ENCODE peak calls at places on chromosomes 6 and 20, in four cellular contexts. D is tibial nerve, J is BE2C, Z is GM23338. U is an unnamed sample.

GRCh38 chr6:37283786-37284185 is 25.8 kb upstream of the TMEM217 start:
- DNase-seq in Z (no peak), J (no peak), D (no peak), U (no peak)

GRCh38 chr20:62587757-62588402 is 54.4 kb upstream of the SLCO4A1 start:
- DNase-seq in J (no peak), Z (peak; percentile 76), D (no peak), U (no peak)

GRCh38 chr20:9978395-9979004 is 56.3 kb upstream of the ANKEF1 start:
- DNase-seq in D (peak; percentile 77), J (peak; percentile 45), Z (peak; percentile 81), U (peak; percentile 49)

GRCh38 chr20:11497543-11497942 is 420.1 kb upstream of the BTBD3 start:
- DNase-seq in D (no peak), J (no peak), Z (peak; percentile 3), U (no peak)

GRCh38 chr6:43089874-43090556 is 13.9 kb downstream of the PTK7 start:
- DNase-seq in J (no peak), D (no peak), Z (peak; percentile 63), U (no peak)

GRCh38 chr20:5056801-5057599 is 55.7 kb upstream of the SLC23A2 start:
- DNase-seq in D (peak; percentile 35), Z (peak; percentile 64), J (no peak), U (no peak)

GRCh38 chr6:3449321-3449720 is 7.5 kb downstream of the SLC22A23 start:
- DNase-seq in Z (no peak), D (no peak), J (no peak), U (no peak)

GRCh38 chr20:12199703-12200102 is 282.0 kb downstream of the BTBD3 start:
- DNase-seq in D (no peak), Z (peak; percentile 36), J (peak; percentile 8), U (no peak)

GRCh38 chr6:127366281-127367022 is 23.0 kb upstream of the ECHDC1 start:
- DNase-seq in Z (peak; percentile 47), J (no peak), D (no peak), U (peak; percentile 93)

GRCh38 chr6:39416728-39417127 is 94.2 kb upstream of the KCNK16 start:
- DNase-seq in D (no peak), Z (no peak), J (no peak), U (peak; percentile 94)

GRCh38 chr20:5001174-5002076 is at the start of gene SLC23A2:
- DNase-seq in D (no peak), J (peak; percentile 53), Z (peak; percentile 67), U (no peak)

GRCh38 chr6:5190467-5190866 is 70.3 kb downstream of the LYRM4 start:
- DNase-seq in D (peak; percentile 38), Z (no peak), J (no peak), U (peak; percentile 84)

GRCh38 chr20:44596010-44596409 is 13.6 kb downstream of the PKIG start:
- DNase-seq in D (no peak), J (no peak), Z (no peak), U (no peak)

GRCh38 chr6:78523622-78524021 is 343.7 kb upstream of the IRAK1BP1 start:
- DNase-seq in J (no peak), D (no peak), Z (no peak), U (no peak)

GRCh38 chr6:155310596-155310995 is 3.7 kb downstream of the TFB1M start:
- DNase-seq in D (no peak), Z (no peak), J (no peak), U (no peak)

GRCh38 chr6:41073203-41073967 is 611 bp downstream of the NFYA start:
- DNase-seq in Z (peak; percentile 89), J (peak; percentile 92), D (peak; percentile 77), U (no peak)

GRCh38 chr6:75933387-75933975 is 139.0 kb downstream of the IMPG1 start:
- DNase-seq in D (peak; percentile 10), Z (no peak), J (no peak), U (no peak)

GRCh38 chr6:157249756-157250155 is 73.6 kb downstream of the TMEM242 start:
- DNase-seq in Z (no peak), J (no peak), D (no peak), U (no peak)

GRCh38 chr6:103800131-103800670 is 1059.5 kb downstream of the HACE1 start:
- DNase-seq in D (no peak), J (no peak), Z (no peak), U (no peak)

GRCh38 chr6:6746334-6746969 is 157.9 kb downstream of the LY86 start:
- DNase-seq in Z (no peak), J (peak; percentile 26), D (no peak), U (no peak)

DNA sequence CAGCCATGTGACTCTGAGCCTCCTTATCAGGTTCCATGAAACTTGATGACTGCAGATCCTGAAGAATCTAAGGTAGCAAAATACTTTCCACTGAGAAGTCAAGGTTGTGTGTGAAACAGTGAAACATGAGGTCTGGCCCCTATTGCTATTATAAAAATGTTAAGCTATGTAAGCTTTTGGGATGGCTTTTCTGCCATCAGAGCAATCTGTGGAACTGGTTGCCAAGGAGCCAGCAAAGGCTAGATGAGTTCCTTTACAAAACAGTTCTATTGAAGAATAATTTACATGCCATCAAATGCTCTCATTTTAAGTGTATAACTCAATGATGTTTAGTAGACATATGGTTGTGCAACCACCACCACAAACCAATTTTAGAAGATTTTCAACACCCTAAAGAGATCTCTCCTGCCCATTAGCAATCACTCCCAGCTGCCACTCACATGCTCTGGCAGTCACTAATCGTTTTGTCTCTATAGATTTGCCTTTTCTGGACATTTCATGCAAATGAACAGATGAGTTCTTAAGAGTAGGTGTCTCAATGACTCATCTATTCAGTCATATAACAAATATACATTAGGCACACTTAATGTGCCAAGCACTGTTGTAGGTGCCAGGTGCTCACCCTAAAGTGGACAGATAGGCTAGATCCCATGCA is 19.9 kb upstream of the MEP1A start:
- DNase-seq in J (no peak), D (no peak), Z (no peak), U (no peak)
- TF ChIP-seq CTCF in J (no peak), D (no peak), Z (no peak), U (no peak)

DNA sequence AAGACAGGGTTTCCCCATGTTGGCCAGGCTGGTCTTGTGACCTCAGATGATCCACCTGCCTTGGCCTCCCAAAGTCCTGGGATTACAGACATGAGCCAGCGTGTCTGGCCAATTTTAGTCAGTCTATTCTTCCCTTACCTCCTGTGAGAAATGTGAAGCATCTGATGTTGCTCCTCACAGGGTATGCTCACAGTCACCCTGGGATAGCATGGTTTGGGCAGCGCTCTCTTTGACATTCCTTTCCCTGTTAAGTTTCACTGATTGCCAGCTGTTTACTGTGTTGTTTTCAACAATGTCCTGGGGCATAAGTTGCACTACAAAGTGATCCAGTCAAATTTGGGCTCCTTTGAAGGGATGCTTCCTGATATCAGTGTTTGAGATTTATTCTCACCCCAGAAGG is 13.1 kb downstream of the CDC5L start:
- DNase-seq in Z (no peak), D (no peak), J (no peak), U (no peak)
- H3K36me3 ChIP-seq in Z (peaks cover 47% of the 10 kb centered on the region), D (no peaks in the 10 kb centered on the region), J (peaks cover 89% of the 10 kb centered on the region), U (peaks cover 9% of the 10 kb centered on the region)

DNA sequence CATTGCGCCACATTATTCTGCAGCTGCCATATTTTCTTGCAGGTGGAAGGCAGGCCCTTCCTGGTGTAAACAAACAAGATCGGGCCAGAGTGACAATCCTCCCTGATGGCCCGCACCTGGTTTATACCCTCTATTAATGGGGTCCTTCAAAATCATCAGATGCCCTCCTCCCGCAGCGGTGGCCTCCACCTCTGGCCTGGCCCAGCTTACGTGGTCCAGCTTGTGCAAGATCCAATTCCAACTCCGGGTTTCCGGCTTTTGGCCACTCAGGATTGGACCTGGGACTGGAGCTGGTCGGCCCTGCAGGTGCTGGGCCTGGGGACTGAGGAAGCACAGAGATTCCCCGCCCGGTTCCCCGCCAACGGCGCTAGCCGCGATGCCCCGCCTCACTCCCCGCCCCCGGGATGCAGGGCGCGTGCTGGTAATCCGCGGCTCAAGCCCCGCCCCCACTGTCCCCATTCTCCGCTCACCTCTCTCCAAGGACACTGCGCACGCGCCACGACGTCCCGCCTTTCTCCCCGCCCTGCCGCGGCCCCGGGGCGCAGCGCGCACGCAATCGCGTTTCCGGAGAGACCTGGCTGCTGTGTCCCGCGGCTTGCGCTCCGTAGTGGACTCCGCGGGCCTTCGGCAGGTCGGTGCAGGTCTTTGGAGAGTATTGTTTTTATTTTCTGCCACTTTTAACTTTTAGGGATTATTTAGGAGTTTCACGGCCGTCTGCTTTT is at the start of gene TMEM14B:
- DNase-seq in J (peak; percentile 100), Z (peak; percentile 99), D (peak; percentile 99), U (peak; percentile 72)
- TF ChIP-seq CTCF in J (no peak), Z (no peak), D (no peak), U (no peak)

DNA sequence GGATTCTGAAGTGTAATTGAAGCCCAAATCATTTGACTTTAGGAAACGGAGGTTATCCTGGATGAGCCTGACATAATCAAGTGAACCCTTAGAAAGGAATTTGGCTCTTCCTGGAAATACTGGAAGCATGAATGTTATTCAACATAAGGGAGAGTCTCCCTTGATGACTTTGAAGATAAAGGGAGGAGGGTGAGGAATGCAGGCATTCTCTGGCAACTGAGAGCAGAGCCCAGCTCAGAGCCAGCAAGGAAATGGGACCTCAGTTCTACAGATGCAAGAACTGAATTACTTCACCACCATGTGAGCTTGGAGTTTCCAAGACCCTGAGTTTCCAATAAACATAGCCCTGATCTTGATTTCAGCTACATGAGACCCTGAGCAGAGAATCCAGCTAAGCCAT is 168.2 kb downstream of the DLL1 start:
- DNase-seq in J (no peak), D (no peak), Z (no peak), U (no peak)
- H3K36me3 ChIP-seq in J (no peaks in the 10 kb centered on the region), D (no peaks in the 10 kb centered on the region), Z (peaks cover 13% of the 10 kb centered on the region), U (no peaks in the 10 kb centered on the region)

GRCh38 chr20:35739294-35740163 is 2.5 kb downstream of the RBM39 start:
- DNase-seq in J (peak; percentile 28), Z (peak; percentile 28), D (no peak), U (no peak)
- TF ChIP-seq CTCF in J (peak; percentile 25), Z (no peak), D (peak; percentile 7), U (peak; percentile 34)

DNA sequence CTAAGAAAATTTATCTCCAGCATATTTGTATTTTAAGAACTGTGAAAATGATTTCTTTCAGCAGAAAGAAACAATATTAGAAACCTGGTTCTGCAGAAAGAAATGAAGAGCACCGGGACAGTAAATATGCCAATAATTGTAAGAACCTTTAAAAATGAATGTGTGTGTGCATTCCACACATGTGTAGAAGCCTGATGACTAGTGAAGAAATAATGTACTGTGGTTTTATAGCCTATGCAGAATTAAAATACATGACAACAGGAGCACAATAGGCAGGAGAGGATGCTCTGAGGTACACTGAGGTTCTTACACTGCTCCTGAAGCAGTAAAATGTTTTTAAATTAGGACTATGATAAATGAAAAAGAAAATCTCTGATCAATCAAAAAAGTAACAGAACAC is 48.9 kb downstream of the SNX14 start:
- DNase-seq in Z (no peak), D (no peak), J (no peak), U (no peak)
- H3K36me3 ChIP-seq in Z (peaks cover 7% of the 10 kb centered on the region), D (no peaks in the 10 kb centered on the region), J (no peaks in the 10 kb centered on the region), U (no peaks in the 10 kb centered on the region)

DNA sequence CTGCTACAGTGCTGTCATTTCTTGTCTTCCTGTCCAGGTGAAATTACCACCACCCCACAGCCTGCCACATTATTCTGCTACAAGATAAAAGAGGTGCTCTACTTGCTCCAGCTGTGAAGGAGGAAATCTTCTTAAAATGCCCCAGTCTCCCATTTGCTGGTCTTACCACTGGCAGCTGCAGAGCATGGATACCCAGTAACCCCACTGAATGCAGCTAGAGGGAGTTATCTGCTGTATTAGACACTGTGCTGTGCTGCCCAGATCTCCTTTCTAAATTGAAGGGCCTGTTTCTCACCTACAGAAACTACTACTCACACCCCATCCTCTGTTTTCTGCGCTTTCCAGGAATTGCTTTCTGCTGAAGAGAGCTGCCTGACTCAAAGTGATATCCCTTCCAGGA is 517.8 kb downstream of the PKHD1 start:
- DNase-seq in D (no peak), J (peak; percentile 42), Z (peak; percentile 45), U (no peak)
- TF ChIP-seq CTCF in D (no peak), J (peak; percentile 82), Z (peak; percentile 56), U (no peak)

GRCh38 chr6:89690944-89691324 is 52.4 kb upstream of the LYRM2 start:
- DNase-seq in D (no peak), Z (peak; percentile 83), J (no peak), U (no peak)
- H3K36me3 ChIP-seq in D (no peaks in the 10 kb centered on the region), Z (peaks cover 55% of the 10 kb centered on the region), J (peaks cover 98% of the 10 kb centered on the region), U (peaks cover 25% of the 10 kb centered on the region)

U was measured in BJ.